ENCODE peak calls at places on chromosomes 11 and 22, in eight cellular contexts. X is tibial artery; Y is gastrocnemius medialis; D is BE2C; S is activated naive CD8-positive, alpha-beta T cell treated with anti-CD3 and anti-CD28 coated beads, Interleukin-2, amount 50 U/mL, for 16 hours; W is LNCaP clone FGC; E is NCI-H1930; Z is neural progenitor cell. I is an unnamed sample.

GRCh38 chr11:63608353-63609345 is 5.6 kb downstream of the PLAAT3 start:
- DNase-seq in X (peak), Y (no peak), D (no peak), S (no peak), W (no peak), E (no peak), Z (no peak), I (no peak)

GRCh38 chr11:61908730-61909622 is 8.4 kb downstream of the RAB3IL1 start:
- DNase-seq in X (no peak), Y (peak), D (no peak), S (no peak), W (no peak), E (no peak), Z (peak), I (no peak)

GRCh38 chr11:36215688-36216050 is 73.6 kb downstream of the COMMD9 start:
- DNase-seq in X (no peak), Y (no peak), D (no peak), S (no peak), W (no peak), E (no peak), Z (no peak), I (no peak)

GRCh38 chr22:43211941-43212433 is 25.1 kb upstream of the TTLL12 start:
- DNase-seq in X (no peak), Y (no peak), D (no peak), S (no peak), W (no peak), E (no peak), Z (no peak), I (no peak)

GRCh38 chr11:35812850-35813249 is 131.0 kb upstream of the LDLRAD3 start:
- DNase-seq in X (no peak), Y (no peak), D (no peak), S (no peak), W (no peak), E (no peak), Z (no peak), I (no peak)

GRCh38 chr22:21815357-21815756 is 52.1 kb downstream of the MAPK1 start:
- DNase-seq in X (no peak), Y (no peak), D (no peak), S (no peak), W (no peak), E (no peak), Z (no peak), I (no peak)

GRCh38 chr11:36077886-36078685 is 134.2 kb downstream of the LDLRAD3 start:
- DNase-seq in X (no peak), Y (no peak), D (no peak), S (no peak), W (no peak), E (no peak), Z (no peak), I (no peak)

GRCh38 chr11:72370201-72370600 is 64.1 kb downstream of the CLPB start:
- DNase-seq in X (no peak), Y (no peak), D (peak), S (no peak), W (no peak), E (no peak), Z (no peak), I (no peak)

GRCh38 chr22:50000587-50001387 is 11.8 kb downstream of the IL17REL start:
- DNase-seq in X (peak), Y (no peak), D (no peak), S (no peak), W (no peak), E (no peak), Z (no peak), I (no peak)

GRCh38 chr11:120744016-120744994 is 232.8 kb downstream of the GRIK4 start:
- DNase-seq in X (no peak), Y (no peak), D (peak), S (no peak), W (no peak), E (no peak), Z (no peak), I (no peak)

GRCh38 chr11:12220305-12220704 is 109.9 kb downstream of the MICAL2 start:
- DNase-seq in X (peak), Y (peak), D (no peak), S (no peak), W (no peak), E (no peak), Z (no peak), I (no peak)

GRCh38 chr22:42799061-42799460 is 58.0 kb downstream of the ARFGAP3 start:
- DNase-seq in X (peak), Y (no peak), D (no peak), S (no peak), W (no peak), E (no peak), Z (no peak), I (no peak)

GRCh38 chr11:22581354-22581753 is 44.3 kb downstream of the FANCF start:
- DNase-seq in X (no peak), Y (no peak), D (no peak), S (no peak), W (no peak), E (no peak), Z (no peak), I (no peak)

GRCh38 chr11:131218542-131218941 is 151.9 kb upstream of the NTM start:
- DNase-seq in X (no peak), Y (no peak), D (no peak), S (no peak), W (no peak), E (no peak), Z (no peak), I (no peak)

GRCh38 chr11:123798513-123799252 is 7.5 kb downstream of the OR6M1 start:
- DNase-seq in X (no peak), Y (no peak), D (no peak), S (no peak), W (no peak), E (no peak), Z (no peak), I (no peak)

GRCh38 chr11:121472310-121472709 is 19.5 kb upstream of the SORL1-AS1 start:
- DNase-seq in X (no peak), Y (no peak), D (no peak), S (no peak), W (no peak), E (no peak), Z (no peak), I (no peak)

GRCh38 chr22:42919199-42919598 is 62.1 kb upstream of the ARFGAP3 start:
- DNase-seq in X (no peak), Y (no peak), D (no peak), S (no peak), W (no peak), E (no peak), Z (no peak), I (no peak)

GRCh38 chr11:65213322-65214211 is 31.8 kb downstream of the CAPN1 start:
- DNase-seq in X (peak), Y (no peak), D (no peak), S (no peak), W (no peak), E (no peak), Z (no peak), I (no peak)

GRCh38 chr11:22521226-22521625 is 104.4 kb downstream of the FANCF start:
- DNase-seq in X (no peak), Y (no peak), D (no peak), S (no peak), W (no peak), E (no peak), Z (no peak), I (no peak)

GRCh38 chr11:97893612-97894011 is 1127.1 kb upstream of the CNTN5 start:
- DNase-seq in X (no peak), Y (no peak), D (peak), S (no peak), W (no peak), E (peak), Z (no peak), I (no peak)

GRCh38 chr22:33018232-33018864 is 39.8 kb downstream of the SYN3 start:
- DNase-seq in X (no peak), Y (no peak), D (peak), S (no peak), W (no peak), E (peak), Z (peak), I (no peak)

GRCh38 chr22:44211946-44212930 is 31.5 kb downstream of the PARVG start:
- DNase-seq in X (no peak), Y (no peak), D (no peak), S (no peak), W (no peak), E (no peak), Z (no peak), I (no peak)

GRCh38 chr22:49541451-49542230 is 286.0 kb downstream of the BRD1 start:
- DNase-seq in X (peak), Y (no peak), D (no peak), S (no peak), W (no peak), E (no peak), Z (no peak), I (no peak)

GRCh38 chr11:113557926-113558325 is 82.7 kb upstream of the DRD2 start:
- DNase-seq in X (no peak), Y (no peak), D (no peak), S (no peak), W (no peak), E (no peak), Z (no peak), I (no peak)

GRCh38 chr11:27571151-27571840 is 64.7 kb upstream of the LIN7C start:
- DNase-seq in X (no peak), Y (no peak), D (no peak), S (no peak), W (no peak), E (no peak), Z (no peak), I (no peak)

GRCh38 chr11:827861-828167 is at the start of gene CRACR2B:
- DNase-seq in X (no peak), Y (no peak), D (no peak), S (no peak), W (no peak), E (no peak), Z (no peak), I (no peak)

GRCh38 chr22:42273855-42274451 is 3.5 kb upstream of the TCF20 start:
- DNase-seq in X (no peak), Y (no peak), D (no peak), S (no peak), W (no peak), E (no peak), Z (peak), I (no peak)

GRCh38 chr11:118092907-118093571 is 6.3 kb upstream of the SMIM35 start:
- DNase-seq in X (no peak), Y (no peak), D (no peak), S (no peak), W (no peak), E (no peak), Z (no peak), I (no peak)

GRCh38 chr11:60946601-60947265 is 5.2 kb downstream of the SLC15A3 start:
- DNase-seq in X (no peak), Y (no peak), D (no peak), S (no peak), W (no peak), E (no peak), Z (no peak), I (no peak)

GRCh38 chr11:96073536-96073935 is 149.6 kb upstream of the MTMR2 start:
- DNase-seq in X (no peak), Y (no peak), D (no peak), S (no peak), W (no peak), E (no peak), Z (no peak), I (no peak)

GRCh38 chr11:12390258-12390657 is 12.9 kb downstream of the PARVA start:
- DNase-seq in X (no peak), Y (no peak), D (no peak), S (no peak), W (no peak), E (no peak), Z (no peak), I (no peak)

GRCh38 chr11:83249972-83250593 is 36.1 kb downstream of the CCDC90B start:
- DNase-seq in X (no peak), Y (no peak), D (peak), S (no peak), W (no peak), E (no peak), Z (peak), I (no peak)

GRCh38 chr22:29205598-29206371 is at the start of gene EMID1:
- DNase-seq in X (no peak), Y (no peak), D (peak), S (no peak), W (no peak), E (peak), Z (peak), I (no peak)

GRCh38 chr22:41491379-41492100 is 22.6 kb downstream of the ACO2 start:
- DNase-seq in X (no peak), Y (no peak), D (no peak), S (no peak), W (no peak), E (no peak), Z (no peak), I (no peak)

GRCh38 chr11:17411418-17411817 is 23.0 kb upstream of the KCNJ11 start:
- DNase-seq in X (no peak), Y (no peak), D (no peak), S (no peak), W (no peak), E (no peak), Z (no peak), I (no peak)

GRCh38 chr11:42249956-42250355 is 790.5 kb upstream of the LRRC4C start:
- DNase-seq in X (no peak), Y (no peak), D (no peak), S (no peak), W (no peak), E (no peak), Z (no peak), I (no peak)

GRCh38 chr11:33877029-33877428 is 14.8 kb downstream of the LMO2 start:
- DNase-seq in X (no peak), Y (no peak), D (no peak), S (no peak), W (no peak), E (no peak), Z (no peak), I (no peak)

GRCh38 chr11:87304350-87304749 is 266.6 kb downstream of the TMEM135 start:
- DNase-seq in X (no peak), Y (no peak), D (no peak), S (no peak), W (no peak), E (no peak), Z (no peak), I (no peak)